ENCODE peak calls at places on chromosomes 11 and 22, in six cellular contexts. V is prostate gland; K is stromal cell of bone marrow; G is transverse colon; Y is activated CD8-positive, alpha-beta memory T cell treated with anti-CD3 and anti-CD28 coated beads, Interleukin-2, amount 50 U/mL, for 4 hours; D is adipocyte. T is an unnamed sample.

GRCh38 chr22:23714596-23715588 is 24.1 kb downstream of the RGL4 start:
- DNase-seq in G (no peak), Y (no peak), V (no peak), D (no peak), K (no peak), T (no peak)

GRCh38 chr11:43289368-43289767 is 22.4 kb upstream of the API5 start:
- DNase-seq in G (no peak), V (no peak), D (no peak), K (no peak), Y (no peak), T (no peak)

GRCh38 chr22:39685336-39686177 is 115.0 kb downstream of the CACNA1I start:
- DNase-seq in K (no peak), Y (no peak), D (no peak), G (no peak), V (no peak), T (no peak)

GRCh38 chr11:57567512-57568329 is at the start of gene UBE2L6:
- DNase-seq in Y (peak; percentile 70), V (peak; percentile 70), D (peak; percentile 72), G (peak; percentile 87), K (no peak), T (peak; percentile 79)

GRCh38 chr11:131042041-131042390 is 125.7 kb upstream of the SNX19 start:
- DNase-seq in K (peak; percentile 22), G (no peak), D (peak; percentile 66), Y (no peak), V (no peak), T (no peak)

GRCh38 chr22:48258108-48258705 is 1495.8 kb downstream of the TBC1D22A start:
- DNase-seq in K (no peak), V (no peak), G (no peak), Y (no peak), D (no peak), T (no peak)

GRCh38 chr22:32546935-32547334 is 72.3 kb downstream of the FBXO7 start:
- DNase-seq in Y (no peak), K (no peak), D (no peak), V (no peak), G (no peak), T (no peak)

GRCh38 chr22:29080061-29080975 is 7.5 kb downstream of the KREMEN1 start:
- DNase-seq in Y (no peak), V (peak; percentile 34), K (no peak), G (no peak), D (peak; percentile 87), T (no peak)

GRCh38 chr11:122226810-122227379 is 110.9 kb upstream of the BLID start:
- DNase-seq in V (no peak), K (peak; percentile 67), D (no peak), G (no peak), Y (no peak), T (no peak)

GRCh38 chr11:128533473-128533872 is 53.9 kb downstream of the ETS1 start:
- DNase-seq in V (no peak), D (no peak), G (no peak), Y (no peak), K (no peak), T (no peak)

GRCh38 chr11:58286249-58286648 is 18.2 kb upstream of the OR10W1 start:
- DNase-seq in G (peak; percentile 26), Y (no peak), V (no peak), K (peak; percentile 11), D (peak; percentile 29), T (no peak)

GRCh38 chr11:123430736-123431356 is 777 bp downstream of the GRAMD1B start:
- DNase-seq in V (peak; percentile 19), G (peak; percentile 72), Y (peak; percentile 45), K (no peak), D (peak; percentile 60), T (peak; percentile 52)

GRCh38 chr22:23067023-23067650 is 3.2 kb upstream of the GNAZ start:
- DNase-seq in V (no peak), G (peak; percentile 3), D (no peak), Y (peak; percentile 13), K (no peak), T (no peak)

GRCh38 chr11:74170694-74171629 is at the start of the genes C2CD3 and PPME1:
- DNase-seq in V (peak; percentile 99), K (peak; percentile 100), G (peak; percentile 98), Y (peak; percentile 95), D (peak; percentile 100), T (peak; percentile 99)

GRCh38 chr22:30245985-30246901 is at the start of gene LIF:
- DNase-seq in D (peak; percentile 81), Y (peak; percentile 59), G (peak; percentile 52), V (no peak), K (peak; percentile 65), T (no peak)

GRCh38 chr11:72758304-72758689 is 6.1 kb upstream of the ARAP1 start:
- DNase-seq in D (no peak), K (no peak), Y (no peak), V (no peak), G (no peak), T (no peak)

T was measured in substantia nigra.